ENCODE peak calls at places on chromosome 14, in four cellular contexts. W is CD8-positive, alpha-beta T cell; S is suprapubic skin; R is body of pancreas. D is an unnamed sample.

GRCh38 chr14:99132821-99133562 is 139.0 kb downstream of the BCL11B start:
- DNase-seq in R (no peak), W (no peak), S (no peak), D (no peak)

GRCh38 chr14:98227000-98227726 is 1044.8 kb downstream of the BCL11B start:
- DNase-seq in R (no peak), W (no peak), S (no peak), D (no peak)

GRCh38 chr14:31420013-31420318 is 384 bp downstream of the HEATR5A start:
- DNase-seq in S (peak), W (peak), R (peak), D (no peak)

GRCh38 chr14:98293527-98293926 is 978.5 kb downstream of the BCL11B start:
- DNase-seq in R (peak), S (no peak), W (no peak), D (no peak)

GRCh38 chr14:81298911-81299310 is 78.2 kb upstream of the GTF2A1 start:
- DNase-seq in S (no peak), R (no peak), W (no peak), D (no peak)

GRCh38 chr14:99745307-99745951 is 47.8 kb upstream of the EML1 start:
- DNase-seq in R (no peak), W (no peak), S (no peak), D (no peak)

GRCh38 chr14:104262515-104263514 is 124.4 kb downstream of the KIF26A start:
- DNase-seq in W (no peak), S (peak), R (no peak), D (no peak)

GRCh38 chr14:23443411-23443812 is 8.0 kb upstream of the MYH7 start:
- DNase-seq in W (no peak), S (no peak), R (no peak), D (no peak)

GRCh38 chr14:77151918-77152588 is 10.5 kb upstream of the ZDHHC22 start:
- DNase-seq in W (no peak), R (no peak), S (no peak), D (no peak)

GRCh38 chr14:104657114-104657524 is 32.3 kb upstream of the INF2 start:
- DNase-seq in R (no peak), W (no peak), S (no peak), D (no peak)

GRCh38 chr14:73850940-73851339 is 691 bp upstream of the PTGR2 start:
- DNase-seq in W (no peak), R (no peak), S (no peak), D (peak)

GRCh38 chr14:26775765-26776577 is 178.1 kb upstream of the NOVA1 start:
- DNase-seq in W (no peak), R (no peak), S (no peak), D (no peak)

GRCh38 chr14:75905505-75905904 is 76.3 kb downstream of the TGFB3 start:
- DNase-seq in R (peak), S (no peak), W (no peak), D (peak)

GRCh38 chr14:45038256-45038655 is 45.7 kb upstream of the PRPF39 start:
- DNase-seq in S (no peak), W (no peak), R (no peak), D (no peak)

GRCh38 chr14:21486640-21487087 is 9.7 kb downstream of the TOX4 start:
- DNase-seq in S (no peak), W (no peak), R (no peak), D (no peak)

GRCh38 chr14:89377544-89377943 is 39.5 kb downstream of the FOXN3 start:
- DNase-seq in W (no peak), S (no peak), R (no peak), D (no peak)

GRCh38 chr14:91509083-91509877 is 830 bp downstream of the PPP4R3A start:
- DNase-seq in R (peak), W (peak), S (peak), D (peak)

GRCh38 chr14:78746086-78746595 is 576.0 kb downstream of the NRXN3 start:
- DNase-seq in W (no peak), R (no peak), S (no peak), D (no peak)

GRCh38 chr14:103828315-103828967 is 18.9 kb downstream of the PPP1R13B start:
- DNase-seq in S (no peak), R (peak), W (no peak), D (peak)

GRCh38 chr14:32370720-32371119 is 41.6 kb downstream of the AKAP6 start:
- DNase-seq in S (no peak), W (no peak), R (no peak), D (no peak)

GRCh38 chr14:79018846-79019245 is 848.7 kb downstream of the NRXN3 start:
- DNase-seq in R (no peak), S (no peak), W (no peak), D (no peak)

GRCh38 chr14:101867854-101868253 is 96.5 kb upstream of the DYNC1H1 start:
- DNase-seq in W (no peak), R (no peak), S (no peak), D (no peak)

GRCh38 chr14:101865288-101865687 is 99.1 kb upstream of the DYNC1H1 start:
- DNase-seq in W (no peak), S (no peak), R (no peak), D (no peak)

GRCh38 chr14:101870273-101870939 is 94.0 kb upstream of the DYNC1H1 start:
- DNase-seq in R (no peak), S (no peak), W (no peak), D (no peak)

GRCh38 chr14:101872333-101872732 is 92.0 kb upstream of the DYNC1H1 start:
- DNase-seq in W (no peak), S (no peak), R (no peak), D (no peak)

DNA sequence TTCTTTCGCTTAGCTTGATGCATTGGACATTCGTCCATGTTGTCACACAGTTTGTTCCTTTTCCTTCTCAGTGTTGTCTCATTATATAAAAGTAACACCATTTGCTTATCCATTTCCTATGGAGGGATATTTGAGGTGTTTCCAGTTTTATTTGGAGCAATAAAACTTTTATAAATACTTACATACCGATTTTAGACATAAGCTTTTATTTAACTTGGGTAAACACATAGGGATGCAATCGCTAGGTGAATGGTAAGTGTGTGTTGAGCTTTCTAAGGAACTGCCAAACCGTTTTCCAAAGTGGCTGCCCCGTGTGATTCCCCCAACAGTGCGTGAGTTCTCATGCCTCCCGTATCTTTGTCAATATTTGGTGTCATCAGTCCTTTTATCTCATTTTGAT is 95.2 kb upstream of the DYNC1H1 start:
- DNase-seq in R (no peak), W (no peak), S (no peak), D (no peak)
- H3K27ac ChIP-seq in R (no peak), W (no peak), S (no peak), D (no peak)

DNA sequence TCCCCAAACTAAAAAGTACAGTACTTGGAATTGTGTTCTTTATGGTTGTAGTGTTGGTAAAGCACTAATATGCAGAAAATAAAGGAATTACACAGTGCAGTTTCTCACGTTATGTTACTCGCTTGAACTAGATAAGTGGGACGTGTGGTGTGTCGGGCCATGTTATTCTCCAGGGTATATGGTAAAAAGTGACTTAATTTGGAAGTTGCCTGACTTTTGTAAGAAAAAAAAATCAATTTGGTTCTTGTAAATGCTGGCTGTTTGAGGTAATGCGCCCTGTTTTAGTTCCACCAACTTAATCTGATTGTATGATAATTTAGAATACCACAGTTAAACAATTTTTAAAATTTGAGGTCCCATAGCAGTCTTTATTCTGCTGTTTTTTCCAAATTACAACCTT is 4.1 kb downstream of the ARF6 start:
- DNase-seq in R (no peak), W (no peak), S (no peak), D (no peak)
- H3K4me3 ChIP-seq in R (no peak), W (no peak), S (peak), D (peak)

GRCh38 chr14:92647499-92648279 is 100.7 kb downstream of the LGMN start:
- DNase-seq in S (no peak), R (no peak), W (no peak), D (no peak)
- H3K27ac ChIP-seq in S (peak), R (peak), W (no peak), D (peak)

GRCh38 chr14:39114073-39114838 is at the start of gene GEMIN2:
- DNase-seq in S (peak), R (peak), W (peak), D (peak)

GRCh38 chr14:39113685-39114072 is 444 bp upstream of the GEMIN2 start:
- DNase-seq in R (no peak), W (no peak), S (no peak), D (no peak)

GRCh38 chr14:39108791-39109190 is 5.3 kb upstream of the GEMIN2 start:
- DNase-seq in R (no peak), W (no peak), S (no peak), D (no peak)

GRCh38 chr14:39107624-39108023 is 4.6 kb upstream of the SEC23A start:
- DNase-seq in R (no peak), W (no peak), S (no peak), D (peak)

DNA sequence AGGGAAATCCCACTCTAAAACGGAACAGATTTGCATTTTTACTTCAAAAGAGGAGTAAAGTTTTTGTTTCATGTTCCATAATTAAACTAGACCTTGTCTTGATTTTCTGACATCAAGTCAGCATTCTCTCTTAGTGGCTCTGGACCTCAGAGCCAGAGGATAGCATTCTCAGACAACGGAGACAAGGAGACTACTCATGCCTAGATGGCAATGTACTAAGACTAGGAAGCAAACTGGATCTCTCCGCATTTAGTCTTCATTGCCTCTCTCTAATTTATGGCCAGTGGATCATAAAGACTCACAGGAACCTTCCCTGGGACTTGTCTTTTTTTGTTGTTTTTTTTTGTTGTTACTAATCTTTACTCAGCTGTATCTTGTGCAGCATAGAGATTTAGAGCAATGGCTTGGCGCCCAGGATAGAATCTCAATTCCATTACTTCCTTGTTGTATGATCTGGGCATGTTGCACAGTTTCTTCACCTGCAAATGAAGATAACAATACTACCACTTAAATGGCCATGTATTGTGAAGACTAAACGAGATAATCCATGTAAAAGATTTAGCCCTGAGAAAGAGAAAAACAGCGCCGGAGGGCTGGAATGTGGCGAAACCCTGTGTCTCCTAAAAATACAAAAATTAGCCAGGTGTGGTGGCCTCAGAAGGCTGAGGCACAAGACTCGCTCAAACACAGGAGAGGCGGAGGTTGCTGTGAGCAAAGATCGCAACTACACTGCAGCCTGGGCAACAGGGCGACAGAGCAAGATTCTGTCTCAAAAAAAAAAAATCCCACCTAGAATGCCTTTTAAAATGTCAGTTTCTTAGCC is 4.0 kb upstream of the GEMIN2 start:
- DNase-seq in W (no peak), R (peak), S (no peak), D (no peak)
- H3K4me3 ChIP-seq in W (no peak), R (no peak), S (no peak), D (no peak)

DNA sequence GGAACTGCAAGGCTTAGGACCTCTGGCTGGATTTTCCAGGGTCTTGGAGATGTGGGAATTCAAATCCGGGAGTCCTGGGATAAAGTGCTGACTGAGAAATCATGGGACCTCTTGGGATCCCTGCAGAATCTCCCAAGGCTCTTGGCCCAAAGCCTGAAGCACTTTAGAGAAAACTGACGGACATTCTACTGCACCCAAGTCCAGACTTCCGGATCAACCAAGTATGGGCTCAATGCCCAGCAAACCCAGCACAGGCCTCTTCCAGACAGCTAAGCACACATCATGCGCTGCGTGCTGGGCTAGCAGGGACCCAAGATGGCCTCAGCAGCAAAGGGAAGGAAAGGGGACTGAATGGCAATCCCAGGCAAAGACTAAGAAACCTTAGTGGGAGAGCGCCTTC is 85.0 kb downstream of the ACTN1 start:
- DNase-seq in S (no peak), R (no peak), W (no peak), D (no peak)
- H3K27ac ChIP-seq in S (no peak), R (no peak), W (no peak), D (no peak)

DNA sequence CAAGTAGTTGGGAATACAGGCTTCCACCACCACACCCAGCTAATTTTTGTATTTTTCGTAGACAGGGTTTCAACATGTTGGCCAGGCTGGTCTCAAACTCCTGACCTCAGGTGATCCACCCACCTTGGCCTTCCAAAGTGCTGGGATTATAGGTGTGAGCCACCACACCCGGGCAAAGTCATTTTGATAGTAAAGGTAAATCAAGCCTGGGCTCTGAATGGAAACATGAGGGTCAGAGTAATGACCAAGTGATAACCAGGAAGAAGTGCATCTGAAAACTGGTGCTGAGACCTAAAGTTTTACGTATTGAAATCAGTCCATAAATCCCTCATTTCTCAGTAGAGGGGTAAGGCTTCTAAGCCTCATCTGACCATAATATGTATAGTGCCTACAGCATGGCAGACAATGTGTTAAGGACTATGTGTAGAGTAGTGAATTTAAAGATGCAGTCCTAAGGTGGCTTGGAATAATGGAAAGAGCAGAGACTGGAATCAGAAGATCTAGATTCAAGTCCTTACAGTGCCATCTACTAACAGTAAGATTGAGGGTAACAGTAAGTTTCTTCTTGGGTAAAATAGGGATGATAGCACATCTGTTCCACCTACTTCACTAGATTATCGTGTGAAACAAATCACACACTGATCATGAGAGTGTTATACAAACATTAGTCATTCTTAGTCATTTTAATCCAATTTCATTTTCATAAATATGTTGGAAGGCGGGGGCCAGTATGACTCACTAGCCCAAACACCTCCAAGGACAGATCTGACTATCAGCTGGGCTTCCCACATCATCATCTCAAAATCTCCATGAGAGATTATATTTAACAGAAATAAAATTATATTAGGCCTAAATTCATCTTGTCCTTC is 11.2 kb downstream of the MAP4K5 start:
- DNase-seq in R (peak), S (no peak), W (peak), D (no peak)
- H3K4me3 ChIP-seq in R (no peak), S (no peak), W (no peak), D (no peak)